ENCODE peak calls at places on chromosomes 6 and 20, in six cellular contexts. K is NCI-H146, J is substantia nigra, G is GM10248, I is H9, Z is Kasumi-1. W is an unnamed sample.

GRCh38 chr20:59802471-59803221 is 130.8 kb downstream of the SYCP2 start:
- DNase-seq in G (no peak), I (peak), K (no peak), Z (no peak), J (no peak), W (peak)

GRCh38 chr6:29479560-29479959 is 8.2 kb downstream of the MAS1L start:
- DNase-seq in Z (no peak), I (no peak), K (no peak), J (no peak), G (no peak), W (no peak)

GRCh38 chr20:815914-816606 is 17.5 kb upstream of the FAM110A start:
- DNase-seq in J (peak), G (peak), K (peak), Z (peak), I (peak), W (peak)

GRCh38 chr6:159691963-159692287 is 1.1 kb downstream of the SOD2 start:
- DNase-seq in Z (no peak), I (no peak), G (peak), J (no peak), K (peak), W (peak)

GRCh38 chr6:12010635-12011275 is 1.4 kb upstream of the HIVEP1 start:
- DNase-seq in G (peak), J (peak), I (peak), Z (peak), K (peak), W (no peak)

GRCh38 chr6:21382821-21383455 is 210.6 kb upstream of the SOX4 start:
- DNase-seq in K (no peak), I (no peak), J (no peak), Z (no peak), G (no peak), W (no peak)

GRCh38 chr20:3158968-3159431 is 665 bp downstream of the FASTKD5 start:
- DNase-seq in Z (no peak), J (no peak), G (no peak), I (no peak), K (no peak), W (no peak)

GRCh38 chr20:45010399-45010828 is 44.1 kb downstream of the STK4 start:
- DNase-seq in I (no peak), J (no peak), Z (no peak), K (no peak), G (no peak), W (no peak)

GRCh38 chr6:149905911-149906371 is 8.0 kb upstream of the RAET1E start:
- DNase-seq in J (no peak), I (no peak), G (no peak), K (no peak), Z (no peak), W (no peak)

GRCh38 chr6:135703621-135704020 is 147.9 kb upstream of the PDE7B start:
- DNase-seq in I (no peak), Z (no peak), K (no peak), G (peak), J (no peak), W (no peak)

GRCh38 chr20:8661229-8662023 is 407.5 kb upstream of the PLCB4 start:
- DNase-seq in J (no peak), K (no peak), I (no peak), Z (peak), G (no peak), W (no peak)

GRCh38 chr6:35674594-35674993 is 14.1 kb downstream of the FKBP5 start:
- DNase-seq in K (no peak), G (no peak), Z (no peak), J (no peak), I (no peak), W (no peak)

GRCh38 chr20:32285621-32286334 is 8.3 kb downstream of the KIF3B start:
- DNase-seq in K (no peak), Z (no peak), G (peak), J (no peak), I (no peak), W (no peak)

GRCh38 chr20:21102252-21102609 is 3.9 kb downstream of the LINC00237 start:
- DNase-seq in Z (no peak), J (peak), I (peak), G (peak), K (peak), W (peak)

GRCh38 chr6:13953061-13953705 is 28.4 kb downstream of the RNF182 start:
- DNase-seq in I (no peak), Z (no peak), K (no peak), G (no peak), J (no peak), W (no peak)

GRCh38 chr6:56140090-56140489 is 107.3 kb downstream of the COL21A1 start:
- DNase-seq in I (no peak), K (no peak), Z (no peak), J (no peak), G (no peak), W (no peak)

GRCh38 chr6:41371461-41371991 is 36.1 kb downstream of the NCR2 start:
- DNase-seq in I (peak), G (no peak), K (no peak), Z (peak), J (no peak), W (no peak)

GRCh38 chr6:146851837-146852236 is 253.1 kb downstream of the ADGB start:
- DNase-seq in I (no peak), G (no peak), Z (no peak), K (no peak), J (no peak), W (no peak)

GRCh38 chr20:41000628-41001027 is 28.0 kb upstream of the TOP1 start:
- DNase-seq in Z (no peak), G (no peak), I (no peak), J (no peak), K (no peak), W (no peak)

GRCh38 chr20:53352727-53353440 is 240.8 kb downstream of the ZNF217 start:
- DNase-seq in K (no peak), I (no peak), G (no peak), J (no peak), Z (no peak), W (no peak)

GRCh38 chr6:105346052-105346451 is 56.8 kb downstream of the PREP start:
- DNase-seq in G (no peak), Z (no peak), I (no peak), J (no peak), K (no peak), W (no peak)

GRCh38 chr6:2385584-2385983 is 140.2 kb upstream of the GMDS start:
- DNase-seq in J (no peak), K (no peak), Z (no peak), G (no peak), I (no peak), W (no peak)

W was measured in hippocampal formation.